ENCODE peak calls at places on chromosomes 16 and 17, in seven cellular contexts. T is brain microvascular endothelial cell, G is PC-3, W is heart left ventricle, J is endodermal cell, A is uterus, C is GM12878. E is an unnamed sample. For H3K27me3, the result is how much of the 10 kb centered on the place peaks cover.

GRCh38 chr17:33140413-33141099 is 148.9 kb downstream of the SPACA3 start:
- DNase-seq in G (no peak), T (no peak), J (no peak), W (no peak), C (no peak), A (no peak), E (no peak)

GRCh38 chr16:66326995-66327513 is 39.4 kb upstream of the CDH5 start:
- DNase-seq in C (no peak), T (no peak), G (no peak), J (peak), W (no peak), A (no peak), E (no peak)

GRCh38 chr17:75909051-75909811 is 4.5 kb upstream of the MRPL38 start:
- DNase-seq in C (no peak), G (no peak), W (no peak), T (no peak), A (no peak), J (no peak), E (no peak)

GRCh38 chr16:4385066-4385788 is 13.6 kb downstream of the VASN start:
- DNase-seq in J (peak), G (no peak), C (no peak), A (no peak), W (no peak), T (no peak), E (no peak)

GRCh38 chr16:23706439-23706838 is 6.6 kb downstream of the ERN2 start:
- DNase-seq in G (no peak), T (no peak), J (no peak), W (no peak), C (no peak), A (no peak), E (no peak)

GRCh38 chr17:73990290-73990689 is 213.2 kb upstream of the RPL38 start:
- DNase-seq in J (no peak), T (no peak), W (no peak), C (no peak), A (no peak), G (no peak), E (no peak)

GRCh38 chr17:79388556-79389295 is 222.1 kb downstream of the RBFOX3 start:
- DNase-seq in A (no peak), C (no peak), W (peak), T (peak), J (peak), G (peak), E (no peak)

GRCh38 chr17:55487727-55488436 is 23.4 kb downstream of the SMIM36 start:
- DNase-seq in J (no peak), C (no peak), G (peak), A (no peak), W (no peak), T (no peak), E (no peak)

GRCh38 chr17:49260011-49260921 is 29.7 kb upstream of the PHOSPHO1 start:
- DNase-seq in A (peak), J (peak), C (no peak), G (peak), T (peak), W (peak), E (no peak)

GRCh38 chr17:49646391-49647255 is 31.3 kb downstream of the SPOP start:
- DNase-seq in W (no peak), A (peak), C (peak), T (peak), J (peak), G (peak), E (no peak)

GRCh38 chr17:83116783-83117555 is 37.6 kb downstream of the METRNL start:
- DNase-seq in C (no peak), J (no peak), G (no peak), W (no peak), A (no peak), T (no peak), E (no peak)

GRCh38 chr17:20896153-20896649 is 146.6 kb downstream of the USP22 start:
- DNase-seq in A (peak), J (no peak), C (no peak), G (no peak), W (peak), T (peak), E (no peak)

GRCh38 chr17:19534562-19535149 is 1.0 kb downstream of the SLC47A1 start:
- DNase-seq in J (no peak), A (no peak), W (no peak), T (no peak), G (no peak), C (no peak), E (no peak)
- H3K27me3 ChIP-seq in J (under half), A (under half), W (under half), T (under half), G (under half), C (under half), E (under half)

DNA sequence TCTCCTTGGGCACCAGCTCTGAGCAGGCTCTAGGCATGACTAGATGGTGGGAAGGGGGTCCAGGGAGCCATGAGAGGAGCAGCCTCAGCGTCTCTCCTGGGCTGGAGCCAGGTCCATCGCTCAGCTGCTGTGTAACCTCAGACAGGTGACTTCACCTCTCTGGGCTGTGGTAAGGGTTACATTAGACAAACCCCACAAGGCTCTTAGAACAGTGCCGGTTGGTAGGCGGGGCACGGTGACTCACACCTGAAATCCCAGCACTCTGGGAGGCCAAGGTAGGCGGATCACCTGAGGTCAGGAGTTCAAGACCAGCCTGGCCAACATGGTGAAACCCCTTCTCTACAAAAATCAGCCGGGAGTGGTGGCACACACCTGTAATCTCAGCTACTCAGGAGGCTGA is 18.1 kb upstream of the NPTX1 start:
- DNase-seq in W (no peak), A (no peak), G (peak), J (no peak), T (no peak), C (no peak), E (no peak)
- H3K27me3 ChIP-seq in W (under half), A (under half), G (under half), J (under half), T (under half), C (under half), E (under half)

DNA sequence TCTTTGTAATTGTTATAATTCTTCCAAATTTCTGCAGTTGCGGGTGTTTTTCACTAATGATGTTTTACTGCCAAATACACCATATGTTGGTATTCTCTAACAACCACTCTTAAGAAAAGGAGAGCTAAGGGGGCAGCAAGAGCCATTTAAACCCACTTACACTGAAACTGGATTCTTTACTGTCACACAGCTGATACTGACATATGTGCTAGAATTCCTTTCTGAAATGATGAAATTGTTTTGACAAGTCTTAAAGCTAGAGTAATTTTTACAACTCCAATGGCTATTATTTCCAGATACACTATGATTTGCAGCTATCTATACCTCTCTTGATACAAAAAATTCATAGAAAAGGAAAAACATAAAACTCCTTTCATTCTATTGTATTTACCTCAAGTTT is 483.1 kb downstream of the CDH11 start:
- DNase-seq in J (no peak), C (no peak), W (no peak), A (no peak), T (no peak), G (no peak), E (no peak)
- H3K27me3 ChIP-seq in J (under half), C (under half), W (under half), A (under half), T (under half), G (under half), E (under half)

GRCh38 chr17:16952401-16952800 is 19.5 kb downstream of the TNFRSF13B start:
- DNase-seq in W (no peak), J (peak), T (no peak), A (no peak), C (no peak), G (no peak), E (no peak)
- H3K27me3 ChIP-seq in W (under half), J (under half), T (under half), A (under half), C (under half), G (under half), E (under half)

GRCh38 chr16:3190949-3191353 is 2.9 kb downstream of the OR1F1 start:
- DNase-seq in J (no peak), G (no peak), W (no peak), C (no peak), A (no peak), T (no peak), E (no peak)

GRCh38 chr16:3188675-3188924 is 596 bp downstream of the OR1F1 start:
- DNase-seq in J (no peak), T (no peak), G (no peak), W (no peak), C (no peak), A (no peak), E (no peak)

GRCh38 chr16:3187798-3188674 is at the start of gene OR1F1:
- DNase-seq in T (peak), G (no peak), W (no peak), A (no peak), C (no peak), J (peak), E (no peak)

GRCh38 chr16:3189869-3190268 is 1.9 kb downstream of the OR1F1 start:
- DNase-seq in W (no peak), G (no peak), C (no peak), T (no peak), A (no peak), J (peak), E (no peak)

DNA sequence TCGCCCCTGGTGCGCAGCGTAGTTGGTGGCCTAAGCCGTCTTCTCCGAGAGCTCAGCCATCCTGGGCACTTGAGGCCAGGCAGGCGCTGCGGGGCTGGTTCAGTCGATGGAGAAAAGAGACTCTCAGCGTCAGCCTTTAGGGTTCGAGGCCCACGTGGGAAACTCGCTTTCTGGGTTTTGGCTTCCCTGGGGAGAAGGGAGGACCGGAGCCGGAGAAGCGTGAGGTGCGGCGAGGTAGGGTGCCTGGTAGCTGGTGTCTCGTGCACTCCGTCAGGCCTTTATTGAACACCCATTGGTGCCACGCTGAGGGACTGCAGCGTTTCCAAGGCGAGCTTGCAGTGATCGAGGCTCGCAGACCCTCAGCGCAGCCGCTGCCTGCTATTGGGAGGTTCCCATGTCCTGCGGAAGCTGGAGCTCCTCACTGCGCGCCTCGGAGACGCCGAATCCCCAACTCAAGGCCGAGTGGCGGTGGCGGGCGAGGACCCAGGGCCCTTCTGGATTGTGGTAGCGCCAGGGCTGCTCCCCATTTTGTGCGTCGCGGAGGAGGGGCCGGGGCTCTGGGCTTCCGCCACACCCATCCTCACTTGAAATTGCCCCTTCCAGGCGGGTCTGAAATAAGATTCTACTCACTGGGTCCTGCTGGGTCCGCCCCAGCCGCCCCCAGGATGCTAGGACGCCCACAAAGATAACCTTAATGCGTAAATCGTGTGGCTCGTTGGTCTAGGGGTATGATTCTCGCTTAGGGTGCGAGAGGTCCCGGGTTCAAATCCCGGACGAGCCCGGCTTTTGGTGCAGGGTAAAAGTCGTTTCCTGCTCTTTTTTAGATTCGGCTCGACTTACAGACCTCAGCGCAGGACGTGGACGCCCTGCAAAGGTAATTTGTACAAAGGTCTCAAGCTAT is 1.2 kb downstream of the OR1F1 start:
- DNase-seq in J (peak), T (peak), W (no peak), A (no peak), C (no peak), G (peak), E (no peak)
- H3K27me3 ChIP-seq in J (under half), T (under half), W (half or more), A (under half), C (under half), G (under half), E (half or more)

GRCh38 chr16:972316-973002 is 1.7 kb upstream of the LMF1 start:
- DNase-seq in W (no peak), C (no peak), A (no peak), T (no peak), G (no peak), J (no peak), E (no peak)

GRCh38 chr16:971582-971905 is 760 bp upstream of the LMF1 start:
- DNase-seq in T (no peak), A (no peak), W (no peak), C (no peak), J (no peak), G (no peak), E (no peak)

GRCh38 chr16:970766-971581 is at the start of gene LMF1:
- DNase-seq in J (peak), A (peak), G (peak), W (peak), T (peak), C (peak), E (peak)

GRCh38 chr16:973366-973765 is 2.6 kb upstream of the LMF1 start:
- DNase-seq in C (no peak), T (no peak), J (no peak), G (no peak), A (no peak), W (no peak), E (no peak)

GRCh38 chr16:971981-972315 is 1.2 kb upstream of the LMF1 start:
- DNase-seq in J (no peak), A (no peak), G (no peak), W (no peak), C (no peak), T (no peak), E (no peak)
- H3K27me3 ChIP-seq in J (under half), A (under half), G (under half), W (under half), C (under half), T (under half), E (under half)